ENCODE peak calls at places on chromosomes 12 and 14, in five cellular contexts. O is WTC11, S is endothelial cell of umbilical vein, G is tibial artery, F is OCI-LY7. W is an unnamed sample.

GRCh38 chr12:104609083-104609844 is 152.5 kb downstream of the CHST11 start:
- DNase-seq in O (no peak), S (no peak), G (no peak), F (no peak), W (no peak)

GRCh38 chr14:94542111-94542810 is 19.0 kb upstream of the SERPINA4 start:
- DNase-seq in O (no peak), S (peak), G (no peak), F (no peak), W (no peak)

GRCh38 chr14:22333408-22334274 is 255.4 kb downstream of the DAD1 start:
- DNase-seq in O (no peak), S (peak), G (no peak), F (no peak), W (no peak)

GRCh38 chr14:77063581-77064289 is 34.3 kb upstream of the CIPC start:
- DNase-seq in O (no peak), S (no peak), G (no peak), F (no peak), W (no peak)

GRCh38 chr12:726281-727140 is 25.9 kb upstream of the WNK1 start:
- DNase-seq in O (no peak), S (no peak), G (no peak), F (no peak), W (no peak)

GRCh38 chr14:74754157-74754556 is 9.0 kb upstream of the YLPM1 start:
- DNase-seq in O (no peak), S (no peak), G (no peak), F (no peak), W (no peak)

GRCh38 chr12:13121568-13121967 is 18.1 kb upstream of the GSG1 start:
- DNase-seq in O (no peak), S (no peak), G (no peak), F (no peak), W (no peak)

GRCh38 chr12:109947511-109947910 is 47.4 kb downstream of the TCHP start:
- DNase-seq in O (no peak), S (no peak), G (no peak), F (no peak), W (no peak)

GRCh38 chr14:52951730-52952481 is 1.1 kb upstream of the FERMT2 start:
- DNase-seq in O (peak), S (peak), G (peak), F (no peak), W (no peak)

GRCh38 chr14:42676636-42677035 is 1070.0 kb downstream of the LRFN5 start:
- DNase-seq in O (no peak), S (no peak), G (no peak), F (no peak), W (no peak)

GRCh38 chr14:73567951-73568885 is 795 bp upstream of the ACOT2 start:
- DNase-seq in O (no peak), S (peak), G (no peak), F (no peak), W (no peak)

GRCh38 chr12:121023799-121024198 is 7.5 kb upstream of the C12orf43 start:
- DNase-seq in O (no peak), S (no peak), G (no peak), F (no peak), W (no peak)

GRCh38 chr12:91922674-91923073 is 223.0 kb downstream of the BTG1 start:
- DNase-seq in O (no peak), S (no peak), G (no peak), F (no peak), W (no peak)

DNA sequence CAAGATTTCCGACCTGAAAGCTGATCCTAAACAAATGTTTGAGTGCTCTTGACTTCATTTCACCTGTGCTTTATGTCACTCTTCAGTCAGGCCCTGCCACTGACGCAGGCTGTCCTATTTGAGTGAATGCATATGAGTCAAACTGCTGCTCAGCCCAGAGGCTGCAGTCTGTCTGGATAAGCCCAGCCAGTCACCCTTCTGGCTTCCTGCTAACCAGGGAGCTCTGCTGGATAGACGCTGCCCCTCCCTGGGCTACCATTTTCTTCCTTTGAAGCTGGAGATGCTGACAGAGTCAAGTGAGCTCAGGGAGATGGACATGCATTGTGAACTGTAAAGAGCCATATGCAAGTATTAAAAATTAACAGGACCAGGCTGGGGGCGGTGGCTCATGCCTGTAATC is 5.1 kb upstream of the TUNAR start:
- DNase-seq in O (no peak), S (no peak), G (no peak), F (no peak), W (no peak)
- TF ChIP-seq CTCF in O (no peak), S (no peak), G (no peak), F (no peak), W (no peak)

GRCh38 chr12:89185181-89185580 is 167.1 kb downstream of the DUSP6 start:
- DNase-seq in O (no peak), S (no peak), G (no peak), F (no peak), W (no peak)
- TF ChIP-seq CTCF in O (no peak), S (no peak), G (no peak), F (no peak), W (no peak)

DNA sequence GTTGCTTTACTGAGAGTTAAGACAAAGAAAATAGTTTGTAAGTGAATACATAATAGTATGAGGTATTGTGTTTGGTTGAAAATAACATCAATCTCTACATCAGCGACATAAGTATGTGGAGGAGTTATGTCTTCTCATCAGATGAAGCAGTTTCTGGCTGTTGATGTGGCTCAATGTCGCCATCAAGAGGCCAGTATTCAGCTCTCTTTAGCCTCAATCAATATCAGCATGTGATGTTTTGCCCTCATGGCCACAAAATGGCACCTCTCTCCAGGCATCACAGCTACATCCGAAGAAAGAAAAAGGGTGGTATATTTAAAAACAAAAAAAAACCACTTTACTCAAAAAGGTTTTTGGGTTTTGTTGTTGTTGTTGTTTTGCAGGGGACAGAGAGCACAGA is 302.3 kb upstream of the TMEM132C start:
- DNase-seq in O (no peak), S (no peak), G (no peak), F (peak), W (no peak)
- TF ChIP-seq CTCF in O (no peak), S (no peak), G (no peak), F (peak), W (no peak)

GRCh38 chr12:47818701-47819543 is 781 bp downstream of the HDAC7 start:
- DNase-seq in O (peak), S (peak), G (peak), F (peak), W (no peak)
- TF ChIP-seq CTCF in O (no peak), S (peak), G (peak), F (peak), W (no peak)

W was measured in omental fat pad.